ENCODE peak calls at places on chromosomes 6 and 20, in nine cellular contexts. S is dorsolateral prefrontal cortex; U is brain microvascular endothelial cell; M is spleen; N is LoVo; I is putamen; P is naive thymus-derived CD4-positive, alpha-beta T cell; C is omental fat pad; H is HFFc6. V is an unnamed sample.

GRCh38 chr20:40965671-40966070 is 63.0 kb upstream of the TOP1 start:
- DNase-seq in I (no peak), N (no peak), P (no peak), U (no peak), H (no peak), M (no peak), C (no peak), S (no peak), V (no peak)

GRCh38 chr6:105077592-105078463 is 102.0 kb downstream of the POPDC3 start:
- DNase-seq in U (peak), P (no peak), S (no peak), C (no peak), M (no peak), I (peak), N (peak), H (peak), V (no peak)

GRCh38 chr6:168508903-168509302 is 67.9 kb downstream of the SMOC2 start:
- DNase-seq in S (no peak), I (no peak), U (no peak), N (no peak), P (no peak), C (no peak), M (no peak), H (no peak), V (no peak)

GRCh38 chr6:155544677-155545076 is 89.0 kb upstream of the NOX3 start:
- DNase-seq in C (no peak), U (no peak), N (no peak), M (no peak), I (no peak), H (no peak), S (no peak), P (no peak), V (no peak)

GRCh38 chr20:58721951-58722371 is 29.4 kb downstream of the NPEPL1 start:
- DNase-seq in S (no peak), M (peak), C (no peak), I (no peak), H (no peak), U (no peak), P (no peak), N (no peak), V (no peak)

GRCh38 chr6:25945175-25945574 is 14.7 kb upstream of the SLC17A2 start:
- DNase-seq in P (no peak), M (no peak), N (no peak), I (no peak), S (no peak), C (no peak), U (no peak), H (no peak), V (no peak)

GRCh38 chr20:53150532-53150931 is 178.4 kb downstream of the TSHZ2 start:
- DNase-seq in M (no peak), S (no peak), H (no peak), N (no peak), P (no peak), U (no peak), I (no peak), C (no peak), V (no peak)

GRCh38 chr6:143836150-143836549 is 7.0 kb upstream of the LTV1 start:
- DNase-seq in S (no peak), P (no peak), N (no peak), C (no peak), U (no peak), H (no peak), M (no peak), I (no peak), V (no peak)

GRCh38 chr6:21885101-21885500 is 291.6 kb downstream of the SOX4 start:
- DNase-seq in N (no peak), S (no peak), I (no peak), C (no peak), U (no peak), H (no peak), P (no peak), M (no peak), V (no peak)

GRCh38 chr6:165895421-165896165 is 232.6 kb upstream of the PDE10A start:
- DNase-seq in U (no peak), N (peak), S (no peak), P (no peak), H (no peak), M (no peak), I (no peak), C (no peak), V (no peak)

GRCh38 chr6:47787620-47788497 is 6.0 kb downstream of the OPN5 start:
- DNase-seq in P (peak), M (peak), N (peak), U (peak), H (peak), S (peak), C (no peak), I (peak), V (peak)

GRCh38 chr20:41507851-41508250 is 110.3 kb downstream of the CHD6 start:
- DNase-seq in H (no peak), M (no peak), N (no peak), P (no peak), S (no peak), I (no peak), U (no peak), C (no peak), V (no peak)